ENCODE peak calls at places on chromosomes 7 and 10, in eight cellular contexts. J, A, Z, X, Y, R, I and K are unnamed samples.
A peak's percentile ranks its signal among the peaks of the same experiment; 100 is the strongest.

GRCh38 chr10:70493660-70494234 is 15.2 kb downstream of the PALD1 start:
- DNase-seq in I (no peak), Y (peak; percentile 40), A (no peak), Z (no peak), R (no peak), J (no peak), X (no peak), K (peak; percentile 69)

GRCh38 chr7:46150721-46151120 is 229.6 kb upstream of the IGFBP3 start:
- DNase-seq in A (peak; percentile 40), Y (no peak), Z (no peak), X (no peak), R (no peak), I (peak; percentile 21), J (no peak), K (no peak)

GRCh38 chr10:1938317-1938716 is 201.0 kb upstream of the ADARB2 start:
- DNase-seq in Z (no peak), R (no peak), Y (no peak), J (no peak), A (no peak), I (no peak), X (no peak), K (no peak)

GRCh38 chr7:96833701-96834453 is 124.2 kb upstream of the SEM1 start:
- DNase-seq in A (no peak), Z (no peak), J (no peak), X (peak; percentile 25), R (no peak), I (peak; percentile 34), Y (no peak), K (no peak)

GRCh38 chr7:122136033-122136432 is 8.0 kb downstream of the AASS start:
- DNase-seq in Z (no peak), I (peak; percentile 23), R (no peak), J (no peak), A (peak; percentile 18), Y (no peak), X (no peak), K (no peak)

GRCh38 chr10:58179238-58179637 is 88.5 kb downstream of the IPMK start:
- DNase-seq in I (no peak), X (no peak), A (no peak), Z (no peak), Y (no peak), R (no peak), J (no peak), K (no peak)

GRCh38 chr7:122546496-122546895 is 152.4 kb downstream of the RNF133 start:
- DNase-seq in R (no peak), A (no peak), Z (no peak), I (no peak), J (no peak), Y (no peak), X (no peak), K (peak; percentile 41)

GRCh38 chr7:108134486-108134885 is 4.3 kb upstream of the LAMB4 start:
- DNase-seq in J (peak; percentile 16), X (no peak), A (no peak), Z (no peak), R (no peak), Y (no peak), I (no peak), K (no peak)

GRCh38 chr7:128830231-128831177 is at the start of gene FLNC:
- DNase-seq in Z (peak; percentile 69), R (no peak), Y (peak; percentile 48), X (no peak), I (peak; percentile 88), A (peak; percentile 88), J (no peak), K (peak; percentile 76)

GRCh38 chr7:40680657-40681056 is 545.9 kb downstream of the SUGCT start:
- DNase-seq in X (no peak), R (no peak), I (peak; percentile 24), Z (no peak), A (peak; percentile 38), J (no peak), Y (no peak), K (no peak)

GRCh38 chr10:89940076-89940475 is 238.7 kb downstream of the KIF20B start:
- DNase-seq in I (no peak), J (no peak), X (no peak), Z (no peak), Y (no peak), A (no peak), R (no peak), K (no peak)

GRCh38 chr7:122303971-122304603 is 463 bp downstream of the FEZF1 start:
- DNase-seq in A (no peak), R (peak; percentile 47), X (no peak), Y (peak; percentile 58), Z (no peak), I (no peak), J (no peak), K (peak; percentile 70)

GRCh38 chr7:51140203-51140938 is 176.2 kb downstream of the COBL start:
- DNase-seq in X (no peak), R (no peak), I (no peak), Z (no peak), Y (no peak), A (no peak), J (no peak), K (no peak)

GRCh38 chr7:102967798-102968197 is 55.0 kb downstream of the LRRC17 start:
- DNase-seq in A (peak; percentile 56), I (peak; percentile 55), X (no peak), J (no peak), Y (no peak), Z (no peak), R (no peak), K (no peak)

GRCh38 chr10:78648256-78648860 is 420.4 kb upstream of the ZMIZ1 start:
- DNase-seq in R (no peak), Y (no peak), I (no peak), Z (no peak), J (no peak), X (no peak), A (peak; percentile 62), K (no peak)

GRCh38 chr10:81215498-81215897 is 659.5 kb upstream of the NRG3 start:
- DNase-seq in R (no peak), Z (no peak), J (no peak), X (no peak), A (no peak), I (no peak), Y (no peak), K (no peak)

GRCh38 chr7:27053153-27053552 is 42.6 kb downstream of the HOXA1 start:
- DNase-seq in J (no peak), R (no peak), I (peak; percentile 28), X (no peak), Z (no peak), A (no peak), Y (no peak), K (no peak)

DNA sequence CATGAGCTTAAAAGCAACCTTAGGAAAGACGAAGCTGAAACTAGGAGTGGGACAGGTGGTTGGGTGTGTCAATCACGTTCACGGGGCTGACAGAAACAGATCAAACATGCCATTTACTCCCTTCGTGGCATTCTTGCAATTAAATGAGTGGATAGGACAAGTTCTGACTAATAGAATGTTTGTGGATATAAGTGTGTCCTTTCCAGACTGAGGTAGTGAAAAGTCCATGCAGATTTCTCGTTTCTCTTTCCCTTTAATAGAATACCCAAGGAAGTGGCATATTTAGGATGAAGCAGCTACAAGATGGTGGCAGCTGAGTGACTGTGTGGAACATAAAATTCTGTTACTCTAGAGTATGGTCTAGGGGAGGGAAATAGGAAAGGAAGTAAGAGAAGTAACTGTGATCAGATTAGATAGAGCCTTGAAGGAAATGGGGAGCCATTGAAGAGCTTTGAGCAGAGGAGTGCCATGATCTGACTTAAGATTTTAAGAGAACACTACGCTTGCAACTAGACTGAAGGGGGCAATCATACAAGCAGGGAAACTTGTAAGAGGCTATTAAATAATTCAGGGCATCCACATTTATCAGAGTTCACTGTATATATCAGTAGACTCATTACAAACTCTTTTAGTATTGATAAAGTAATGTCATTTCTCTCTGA is 46.3 kb upstream of the HYAL4 start:
- DNase-seq in R (no peak), Y (no peak), J (no peak), A (no peak), I (peak; percentile 2), Z (no peak), X (no peak), K (no peak)
- H3K4me3 ChIP-seq in R (peak overlapping the region; percentile 20), Y (no peak overlapping the region), J (no peak overlapping the region), A (no peak overlapping the region), I (no peak overlapping the region), Z (peak overlapping the region; percentile 32), X (no peak overlapping the region), K (no peak overlapping the region)

GRCh38 chr10:110409926-110410325 is 87.8 kb upstream of the DUSP5 start:
- DNase-seq in A (peak; percentile 13), J (no peak), Z (no peak), R (no peak), Y (no peak), I (no peak), X (no peak), K (no peak)

GRCh38 chr10:110407301-110408170 is 90.2 kb upstream of the DUSP5 start:
- DNase-seq in R (no peak), J (no peak), Y (no peak), Z (no peak), A (peak; percentile 49), I (peak; percentile 60), X (no peak), K (no peak)

GRCh38 chr10:110408943-110409342 is 88.8 kb upstream of the DUSP5 start:
- DNase-seq in R (peak; percentile 40), Y (no peak), I (no peak), Z (no peak), X (no peak), A (no peak), J (no peak), K (no peak)

GRCh38 chr10:110409488-110409887 is 88.2 kb upstream of the DUSP5 start:
- DNase-seq in X (no peak), J (no peak), Y (no peak), I (no peak), Z (no peak), R (no peak), A (no peak), K (no peak)

DNA sequence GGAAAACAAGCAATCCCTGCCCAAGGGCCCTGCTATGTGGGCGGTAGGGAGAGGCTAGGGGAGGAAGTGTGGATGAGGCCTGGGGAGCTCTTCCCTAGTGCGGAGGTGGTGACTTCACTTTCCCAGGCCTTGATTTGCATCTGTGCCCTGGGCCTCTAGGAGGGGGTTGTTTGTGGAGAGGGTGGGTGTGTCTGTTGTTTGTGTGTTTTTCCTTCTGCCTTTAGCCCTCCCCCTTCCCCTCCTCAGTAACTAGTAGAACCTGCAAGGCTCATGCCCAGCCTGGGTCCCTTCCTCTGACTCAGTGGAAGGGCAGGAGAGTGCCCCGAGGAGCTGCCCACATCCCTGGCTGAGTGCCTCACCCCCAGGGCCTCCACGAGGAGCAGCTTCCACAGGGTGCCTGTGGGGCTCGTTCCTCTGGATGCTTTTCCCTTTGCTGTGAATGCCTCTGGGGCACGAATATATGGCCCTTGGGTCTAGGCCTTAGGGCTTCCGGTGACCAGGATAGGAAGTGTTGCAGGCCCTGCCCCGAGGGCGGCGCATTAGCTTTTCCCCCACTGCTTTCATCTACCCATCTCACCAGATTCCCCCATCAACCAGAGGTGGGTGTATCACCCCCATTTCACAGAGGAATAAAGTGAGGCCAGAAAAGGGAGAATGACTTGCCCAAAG is 89.4 kb upstream of the DUSP5 start:
- DNase-seq in R (peak; percentile 44), X (no peak), A (peak; percentile 63), I (peak; percentile 78), J (no peak), Z (no peak), Y (no peak), K (no peak)
- H3K4me3 ChIP-seq in R (no peak overlapping the region), X (no peak overlapping the region), A (no peak overlapping the region), I (no peak overlapping the region), J (no peak overlapping the region), Z (no peak overlapping the region), Y (no peak overlapping the region), K (no peak overlapping the region)

GRCh38 chr10:49605177-49605938 is 4.8 kb upstream of the SLC18A3 start:
- DNase-seq in X (no peak), J (no peak), I (no peak), A (no peak), Y (no peak), Z (peak; percentile 19), R (no peak), K (no peak)
- H3K4me3 ChIP-seq in X (no peak overlapping the region), J (no peak overlapping the region), I (no peak overlapping the region), A (no peak overlapping the region), Y (no peak overlapping the region), Z (no peak overlapping the region), R (no peak overlapping the region), K (no peak overlapping the region)

GRCh38 chr10:62239994-62240393 is 28.6 kb downstream of the RTKN2 start:
- DNase-seq in R (no peak), X (no peak), I (peak; percentile 22), J (peak; percentile 61), A (peak; percentile 46), Y (no peak), Z (no peak), K (no peak)
- H3K4me3 ChIP-seq in R (no peak overlapping the region), X (no peak overlapping the region), I (no peak overlapping the region), J (no peak overlapping the region), A (no peak overlapping the region), Y (no peak overlapping the region), Z (no peak overlapping the region), K (no peak overlapping the region)